ENCODE peak calls at places on chromosomes 2 and 18, in seven cellular contexts. R is nephron progenitor cell, G is mammary epithelial cell, H is astrocyte of the cerebellum, V is pancreas, O is fibroblast of pulmonary artery, Z is tibial artery. F is an unnamed sample.

GRCh38 chr2:31383471-31384153 is 30.9 kb downstream of the XDH start:
- DNase-seq in R (no peak), G (peak; percentile 66), H (no peak), V (no peak), O (peak; percentile 29), Z (no peak), F (no peak)

GRCh38 chr2:240112914-240113690 is 23.0 kb downstream of the COPS9 start:
- DNase-seq in R (no peak), G (no peak), H (no peak), V (no peak), O (no peak), Z (no peak), F (no peak)

GRCh38 chr2:38076250-38076709 is 329 bp upstream of the CYP1B1 start:
- DNase-seq in R (peak; percentile 75), G (peak; percentile 77), H (peak; percentile 63), V (peak; percentile 61), O (peak; percentile 82), Z (peak; percentile 76), F (peak; percentile 63)

GRCh38 chr2:174605687-174606086 is 8.1 kb upstream of the WIPF1 start:
- DNase-seq in R (no peak), G (no peak), H (no peak), V (no peak), O (peak; percentile 67), Z (no peak), F (no peak)

GRCh38 chr2:160299540-160299939 is 99.5 kb upstream of the ITGB6 start:
- DNase-seq in R (no peak), G (no peak), H (no peak), V (no peak), O (peak; percentile 71), Z (no peak), F (no peak)

GRCh38 chr2:15158117-15158516 is 403.0 kb downstream of the NBAS start:
- DNase-seq in R (peak; percentile 39), G (no peak), H (no peak), V (no peak), O (no peak), Z (no peak), F (no peak)

GRCh38 chr2:48250943-48251342 is 279.0 kb upstream of the STON1 start:
- DNase-seq in R (no peak), G (peak; percentile 65), H (no peak), V (no peak), O (peak; percentile 72), Z (no peak), F (no peak)

GRCh38 chr2:74881176-74881575 is 47.2 kb downstream of the HK2 start:
- DNase-seq in R (no peak), G (no peak), H (no peak), V (no peak), O (no peak), Z (no peak), F (no peak)

GRCh38 chr2:86293612-86294011 is 43.8 kb downstream of the REEP1 start:
- DNase-seq in R (no peak), G (no peak), H (no peak), V (no peak), O (no peak), Z (no peak), F (no peak)

GRCh38 chr2:201680743-201681142 is 17.7 kb downstream of the MPP4 start:
- DNase-seq in R (peak; percentile 51), G (no peak), H (no peak), V (no peak), O (peak; percentile 16), Z (no peak), F (peak; percentile 37)

GRCh38 chr2:120389036-120389391 is 43.1 kb downstream of the INHBB start:
- DNase-seq in R (no peak), G (no peak), H (no peak), V (no peak), O (no peak), Z (no peak), F (no peak)

GRCh38 chr2:191965733-191966132 is 118.8 kb upstream of the CAVIN2 start:
- DNase-seq in R (no peak), G (no peak), H (no peak), V (no peak), O (no peak), Z (no peak), F (no peak)

GRCh38 chr2:69514406-69514805 is 77.2 kb upstream of the NFU1 start:
- DNase-seq in R (no peak), G (no peak), H (peak; percentile 81), V (no peak), O (peak; percentile 85), Z (no peak), F (peak; percentile 84)

GRCh38 chr2:26285931-26286330 is 41.2 kb downstream of the HADHB start:
- DNase-seq in R (no peak), G (no peak), H (no peak), V (no peak), O (no peak), Z (no peak), F (no peak)

GRCh38 chr2:105181282-105181681 is 60.3 kb upstream of the GPR45 start:
- DNase-seq in R (no peak), G (no peak), H (no peak), V (no peak), O (peak; percentile 6), Z (no peak), F (no peak)

GRCh38 chr18:46915800-46916550 is 1.3 kb downstream of the PIAS2 start:
- DNase-seq in R (no peak), G (no peak), H (no peak), V (no peak), O (no peak), Z (no peak), F (no peak)

GRCh38 chr18:59091204-59091603 is 48.5 kb upstream of the SEC11C start:
- DNase-seq in R (no peak), G (no peak), H (no peak), V (no peak), O (no peak), Z (no peak), F (no peak)

GRCh38 chr2:120741514-120742448 is 6.1 kb downstream of the GLI2 start:
- DNase-seq in R (peak; percentile 70), G (no peak), H (no peak), V (peak; percentile 49), O (no peak), Z (no peak), F (peak; percentile 40)

GRCh38 chr2:171431677-171432167 is 2.1 kb downstream of the METTL8 start:
- DNase-seq in R (no peak), G (no peak), H (no peak), V (no peak), O (no peak), Z (no peak), F (no peak)

GRCh38 chr2:120761911-120762310 is 26.2 kb downstream of the GLI2 start:
- DNase-seq in R (no peak), G (no peak), H (no peak), V (no peak), O (no peak), Z (peak; percentile 15), F (peak; percentile 3)

GRCh38 chr18:76437011-76437410 is 58.0 kb downstream of the ZNF516 start:
- DNase-seq in R (no peak), G (no peak), H (no peak), V (no peak), O (no peak), Z (no peak), F (no peak)

GRCh38 chr18:36711014-36711725 is 117.6 kb downstream of the TPGS2 start:
- DNase-seq in R (no peak), G (no peak), H (no peak), V (no peak), O (no peak), Z (no peak), F (no peak)

GRCh38 chr18:36711813-36712444 is 116.9 kb downstream of the TPGS2 start:
- DNase-seq in R (no peak), G (peak; percentile 74), H (peak; percentile 51), V (no peak), O (peak; percentile 83), Z (peak; percentile 58), F (no peak)

GRCh38 chr18:36718705-36719328 is 110.0 kb downstream of the TPGS2 start:
- DNase-seq in R (no peak), G (no peak), H (no peak), V (no peak), O (peak; percentile 30), Z (no peak), F (no peak)

GRCh38 chr18:36717422-36718110 is 111.2 kb downstream of the TPGS2 start:
- DNase-seq in R (no peak), G (no peak), H (no peak), V (no peak), O (no peak), Z (no peak), F (no peak)

GRCh38 chr18:36714476-36714875 is 114.3 kb downstream of the TPGS2 start:
- DNase-seq in R (no peak), G (no peak), H (no peak), V (no peak), O (no peak), Z (no peak), F (no peak)
- TF ChIP-seq CTCF in R (no peak), G (no peak), H (peak; percentile 36), V (no peak), O (no peak), Z (no peak), F (no peak)

DNA sequence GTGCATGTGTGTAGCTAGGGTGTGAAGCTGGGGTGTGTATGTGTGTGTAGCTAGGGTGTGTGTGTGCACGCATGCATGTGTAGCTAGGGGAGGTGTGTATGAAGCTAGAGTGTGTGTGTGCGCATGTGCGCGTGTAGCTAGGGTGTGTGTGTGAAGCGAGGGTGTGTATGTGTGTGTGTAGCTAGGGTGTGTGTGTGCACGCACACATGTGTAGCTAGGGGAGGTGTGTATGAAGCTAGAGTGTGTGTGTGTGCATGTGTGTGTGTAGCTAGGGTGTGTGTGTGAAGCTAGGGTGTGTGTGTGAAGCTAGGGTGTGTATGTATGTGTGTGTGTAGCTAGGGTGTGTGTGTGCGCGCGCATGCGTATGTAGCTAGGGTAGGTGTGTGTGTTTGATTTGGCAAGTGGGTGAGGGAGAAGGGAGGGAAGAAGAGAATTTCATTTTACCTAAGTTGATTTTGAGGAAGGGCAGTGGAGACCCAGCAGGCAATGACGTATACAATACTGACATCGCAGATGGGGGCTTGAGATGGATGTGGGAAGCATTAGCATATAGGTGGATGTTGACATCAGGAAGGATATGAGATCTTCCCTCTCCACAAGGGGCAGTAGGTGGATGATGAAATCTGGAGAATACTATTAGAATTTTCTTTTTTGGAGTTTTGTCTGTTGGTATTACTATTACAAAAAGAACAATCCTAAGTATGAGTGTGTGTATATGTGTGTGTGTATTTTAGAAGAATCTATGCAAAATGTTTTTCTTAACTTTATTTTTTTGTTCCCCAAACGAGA is 70.7 kb downstream of the PRELID3A start:
- DNase-seq in R (no peak), G (no peak), H (no peak), V (no peak), O (no peak), Z (no peak), F (no peak)
- TF ChIP-seq CTCF in R (no peak), G (no peak), H (peak; percentile 6), V (no peak), O (peak; percentile 7), Z (no peak), F (no peak)

DNA sequence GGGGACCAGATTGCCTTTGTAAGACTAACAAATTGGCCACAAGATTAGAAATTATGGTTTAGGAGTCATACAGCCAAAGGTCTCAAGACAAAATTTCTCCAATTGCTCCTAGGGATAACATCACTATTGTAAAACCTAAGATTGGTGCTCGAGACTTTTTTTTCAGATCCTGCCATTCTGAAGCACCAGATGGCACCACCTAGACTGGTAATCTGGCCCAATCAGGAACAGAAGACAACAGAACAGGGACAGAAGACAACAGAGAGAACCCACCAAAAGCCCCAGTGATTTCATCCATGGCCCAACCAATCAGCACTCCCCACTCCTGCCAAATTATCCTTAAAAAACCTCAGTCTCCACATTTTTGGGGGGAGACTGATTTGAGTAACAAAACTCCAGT is 66.8 kb downstream of the LINC00305 start:
- DNase-seq in R (no peak), G (no peak), H (no peak), V (no peak), O (no peak), Z (no peak), F (no peak)
- TF ChIP-seq CTCF in R (no peak), G (no peak), H (no peak), V (no peak), O (no peak), Z (no peak), F (no peak)

GRCh38 chr2:187594801-187595200 is 40.6 kb upstream of the TFPI start:
- DNase-seq in R (no peak), G (no peak), H (no peak), V (no peak), O (peak; percentile 43), Z (no peak), F (no peak)
- TF ChIP-seq CTCF in R (no peak), G (no peak), H (no peak), V (no peak), O (peak; percentile 8), Z (peak; percentile 42), F (no peak)